ENCODE peak calls at places on chromosomes 13 and 19, in five cellular contexts. R is dorsolateral prefrontal cortex, H is colonic mucosa, P is kidney, G is mammary epithelial cell. Q is an unnamed sample.

GRCh38 chr19:12985049-12985776 is 10.1 kb upstream of the NFIX start:
- DNase-seq in R (peak; percentile 96), H (peak; percentile 87), P (peak; percentile 90), G (peak; percentile 37), Q (no peak)

GRCh38 chr13:44618326-44618725 is 42.2 kb upstream of the TSC22D1 start:
- DNase-seq in R (no peak), H (no peak), P (no peak), G (no peak), Q (no peak)

GRCh38 chr13:22765566-22765965 is 415.2 kb upstream of the SGCG start:
- DNase-seq in R (no peak), H (no peak), P (no peak), G (no peak), Q (no peak)

GRCh38 chr13:39269411-39269810 is 231.2 kb downstream of the NHLRC3 start:
- DNase-seq in R (no peak), H (no peak), P (no peak), G (no peak), Q (no peak)

GRCh38 chr19:8305798-8306197 is 2.4 kb downstream of the CD320 start:
- DNase-seq in R (no peak), H (peak; percentile 17), P (peak; percentile 35), G (no peak), Q (no peak)

GRCh38 chr19:1026189-1027019 is at the start of gene CNN2:
- DNase-seq in R (no peak), H (peak; percentile 87), P (peak; percentile 94), G (peak; percentile 75), Q (peak; percentile 74)

GRCh38 chr19:42030605-42031004 is 36.6 kb upstream of the ATP1A3 start:
- DNase-seq in R (no peak), H (no peak), P (no peak), G (no peak), Q (no peak)

GRCh38 chr13:33111414-33112110 is 95.3 kb downstream of the KL start:
- DNase-seq in R (no peak), H (peak; percentile 51), P (no peak), G (no peak), Q (no peak)

GRCh38 chr19:33134571-33135041 is 2.7 kb downstream of the WDR88 start:
- DNase-seq in R (no peak), H (no peak), P (peak; percentile 78), G (no peak), Q (no peak)

GRCh38 chr19:33628921-33629825 is 7.4 kb downstream of the CHST8 start:
- DNase-seq in R (no peak), H (no peak), P (no peak), G (no peak), Q (no peak)

GRCh38 chr13:33351324-33351723 is 65.8 kb upstream of the STARD13 start:
- DNase-seq in R (no peak), H (peak; percentile 28), P (no peak), G (no peak), Q (no peak)

GRCh38 chr13:104204177-104204576 is 1138.0 kb upstream of the SLC10A2 start:
- DNase-seq in R (no peak), H (no peak), P (no peak), G (no peak), Q (no peak)

GRCh38 chr19:3340340-3340739 is 26.0 kb upstream of the NFIC start:
- DNase-seq in R (no peak), H (no peak), P (no peak), G (no peak), Q (no peak)

GRCh38 chr13:59744747-59745394 is 418.9 kb downstream of the DIAPH3 start:
- DNase-seq in R (no peak), H (no peak), P (no peak), G (no peak), Q (no peak)

GRCh38 chr19:18596752-18597157 is 8.2 kb downstream of the REX1BD start:
- DNase-seq in R (no peak), H (peak; percentile 66), P (peak; percentile 85), G (no peak), Q (peak; percentile 49)

GRCh38 chr19:42198676-42199439 is 18.6 kb downstream of the DEDD2 start:
- DNase-seq in R (no peak), H (peak; percentile 47), P (peak; percentile 77), G (no peak), Q (no peak)

GRCh38 chr13:22735381-22735995 is 445.3 kb upstream of the SGCG start:
- DNase-seq in R (no peak), H (no peak), P (no peak), G (no peak), Q (no peak)

GRCh38 chr19:33110201-33110910 is 21.6 kb upstream of the WDR88 start:
- DNase-seq in R (no peak), H (no peak), P (no peak), G (peak; percentile 19), Q (no peak)

GRCh38 chr13:50700664-50701266 is 142.7 kb downstream of the DLEU7 start:
- DNase-seq in R (no peak), H (no peak), P (no peak), G (no peak), Q (no peak)

GRCh38 chr13:109159650-109160309 is 530.4 kb downstream of the MYO16 start:
- DNase-seq in R (no peak), H (no peak), P (no peak), G (no peak), Q (no peak)

GRCh38 chr19:49912965-49913685 is 15.9 kb upstream of the ATF5 start:
- DNase-seq in R (peak; percentile 78), H (no peak), P (no peak), G (no peak), Q (no peak)

GRCh38 chr19:49918089-49918488 is 10.9 kb upstream of the ATF5 start:
- DNase-seq in R (no peak), H (no peak), P (no peak), G (no peak), Q (no peak)

GRCh38 chr19:49916839-49917733 is 11.9 kb upstream of the ATF5 start:
- DNase-seq in R (peak; percentile 20), H (no peak), P (no peak), G (no peak), Q (no peak)

GRCh38 chr19:49913720-49914119 is 15.3 kb upstream of the ATF5 start:
- DNase-seq in R (no peak), H (no peak), P (no peak), G (no peak), Q (no peak)

DNA sequence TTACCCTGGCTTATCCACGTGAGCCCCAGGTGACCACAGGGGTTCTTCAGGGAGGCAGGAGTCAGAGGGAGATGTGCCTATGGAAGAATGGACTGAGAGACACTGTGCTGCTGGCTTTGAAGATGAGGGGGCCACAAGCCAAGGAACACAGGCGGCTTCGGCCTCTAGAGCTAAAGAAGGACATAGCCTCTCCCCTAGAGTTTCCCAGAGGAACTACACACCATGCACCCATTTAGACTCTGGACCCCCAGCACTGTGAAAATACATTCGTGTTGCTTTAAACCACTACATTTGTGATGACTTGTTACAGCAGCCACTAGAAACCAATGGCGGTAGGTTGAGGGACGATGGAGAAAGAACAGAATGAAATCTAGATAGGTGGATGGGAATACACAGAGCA is 13.7 kb upstream of the ATF5 start:
- DNase-seq in R (no peak), H (no peak), P (no peak), G (no peak), Q (no peak)
- TF ChIP-seq CTCF in R (no peak), H (no peak), P (no peak), G (peak; percentile 22), Q (no peak)

DNA sequence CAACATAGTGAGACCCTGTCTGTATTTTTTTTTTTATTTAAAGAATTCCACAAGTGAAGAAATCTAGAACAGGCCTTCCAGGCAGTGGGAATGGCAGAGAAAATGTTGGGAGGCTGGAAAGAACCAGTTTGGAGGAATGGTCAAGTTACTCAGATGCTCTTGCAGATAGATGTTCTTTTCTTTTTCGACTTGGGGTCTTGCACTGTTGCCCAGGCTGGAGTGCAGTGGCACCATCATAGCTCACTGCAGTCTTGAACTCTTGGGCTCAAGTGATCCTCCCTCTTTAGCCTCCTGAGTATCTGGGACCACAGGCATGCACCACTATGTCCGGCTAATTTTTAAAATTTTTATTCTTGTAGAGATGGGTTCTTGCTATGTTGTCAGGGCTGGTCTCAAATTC is 662 bp downstream of the C5AR1 start:
- DNase-seq in R (no peak), H (no peak), P (no peak), G (no peak), Q (no peak)
- H3K27ac ChIP-seq in R (no peak overlapping the region), H (no peak overlapping the region), P (no peak overlapping the region), G (no peak overlapping the region), Q (peak overlapping the region; percentile 51)

GRCh38 chr19:30685601-30686000 is 313.4 kb downstream of the ZNF536 start:
- DNase-seq in R (no peak), H (no peak), P (no peak), G (no peak), Q (no peak)

GRCh38 chr19:30686911-30687566 is 314.9 kb downstream of the ZNF536 start:
- DNase-seq in R (no peak), H (no peak), P (peak; percentile 64), G (no peak), Q (no peak)

GRCh38 chr19:30688696-30689095 is 316.5 kb downstream of the ZNF536 start:
- DNase-seq in R (no peak), H (no peak), P (no peak), G (no peak), Q (no peak)

GRCh38 chr19:30684613-30685012 is 312.4 kb downstream of the ZNF536 start:
- DNase-seq in R (no peak), H (no peak), P (no peak), G (no peak), Q (no peak)

GRCh38 chr19:30686252-30686762 is 314.1 kb downstream of the ZNF536 start:
- DNase-seq in R (no peak), H (no peak), P (peak; percentile 52), G (no peak), Q (no peak)
- TF ChIP-seq CTCF in R (peak; percentile 33), H (no peak), P (no peak), G (peak; percentile 29), Q (no peak)

DNA sequence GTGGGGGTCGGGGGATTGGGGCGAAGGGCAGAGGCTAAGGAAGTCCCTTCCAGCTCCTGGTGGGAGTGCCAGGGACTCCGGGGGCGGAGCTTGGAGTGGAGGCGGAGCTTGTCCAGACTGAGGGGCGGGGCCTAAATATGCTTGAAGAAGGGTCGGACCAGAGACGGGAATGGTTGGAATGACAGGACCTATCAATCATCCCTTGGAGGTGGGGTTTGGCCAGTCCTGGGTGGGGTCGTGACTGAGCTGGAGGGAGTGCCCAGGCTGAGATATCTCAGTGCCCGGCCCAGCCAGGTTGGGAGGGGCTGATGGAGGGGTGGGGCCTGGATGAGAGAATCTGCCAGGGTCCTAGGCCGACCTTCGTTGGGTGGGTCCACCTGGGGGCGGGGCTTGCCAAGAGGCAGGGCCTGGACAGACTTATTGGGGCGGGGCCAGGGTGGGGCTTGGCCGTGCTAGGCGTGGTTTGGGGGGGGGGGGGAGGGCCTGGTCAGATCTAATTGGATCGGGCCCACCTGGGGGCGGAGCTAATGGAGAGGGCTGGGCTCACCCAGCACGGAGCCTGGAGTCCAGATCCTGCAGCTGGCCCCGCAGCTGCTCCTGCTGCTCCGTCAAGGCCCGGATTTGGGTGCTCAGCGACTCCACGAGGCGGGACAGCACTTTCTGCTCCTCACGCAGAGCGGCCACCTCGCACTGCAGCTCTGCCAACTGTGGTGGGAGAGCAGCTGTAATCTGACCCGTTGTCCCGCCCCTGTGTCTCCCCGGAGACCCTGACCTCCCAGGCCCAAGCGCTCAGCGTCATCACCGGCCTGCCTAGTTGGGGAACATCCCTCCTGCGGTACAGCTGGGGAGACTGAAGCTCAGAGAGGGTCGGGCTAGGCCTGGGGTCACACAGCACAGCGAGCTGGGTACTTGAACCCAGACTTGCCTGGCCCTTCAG is 2.6 kb upstream of the WIZ start:
- DNase-seq in R (peak; percentile 48), H (peak; percentile 86), P (peak; percentile 96), G (peak; percentile 30), Q (peak; percentile 96)
- H3K27ac ChIP-seq in R (no peak overlapping the region), H (no peak overlapping the region), P (peak overlapping the region; percentile 32), G (no peak overlapping the region), Q (peak overlapping the region; percentile 71)

GRCh38 chr19:49845433-49845832 is 5.5 kb upstream of the PTOV1 start:
- DNase-seq in R (no peak), H (no peak), P (no peak), G (no peak), Q (no peak)
- TF ChIP-seq CTCF in R (no peak), H (no peak), P (no peak), G (no peak), Q (no peak)

GRCh38 chr13:111597041-111598017 is 276.9 kb downstream of the TEX29 start:
- DNase-seq in R (no peak), H (no peak), P (peak; percentile 48), G (no peak), Q (no peak)
- H3K27ac ChIP-seq in R (no peak overlapping the region), H (no peak overlapping the region), P (no peak overlapping the region), G (no peak overlapping the region), Q (no peak overlapping the region)

Q was measured in RWPE1.